ENCODE peak calls at places on chromosomes 1 and 21, in four cellular contexts. One of them, this sample, is unnamed.
A peak's percentile ranks its signal among the peaks of the same experiment; 100 is the strongest.

GRCh38 chr1:172540635-172541034 is 7.7 kb downstream of the SUCO start:
- DNase-seq in choroid plexus epithelial cell: no peak
- DNase-seq in AG04450: no peak
- DNase-seq in stimulated activated CD4-positive, alpha-beta T cell treated with anti-CD3 and anti-CD28 coated beads, Interleukin-1b, Interleukin-23, amount 100 ng/mL, for 4 hours: no peak
- DNase-seq in this sample: no peak

GRCh38 chr21:33027401-33028185 is 1.9 kb downstream of the OLIG2 start:
- DNase-seq in choroid plexus epithelial cell: no peak
- DNase-seq in AG04450: no peak
- DNase-seq in stimulated activated CD4-positive, alpha-beta T cell treated with anti-CD3 and anti-CD28 coated beads, Interleukin-1b, Interleukin-23, amount 100 ng/mL, for 4 hours: no peak
- DNase-seq in this sample: no peak

GRCh38 chr1:44103270-44104131 is 15.1 kb upstream of the KLF17 start:
- DNase-seq in stimulated activated CD4-positive, alpha-beta T cell treated with anti-CD3 and anti-CD28 coated beads, Interleukin-1b, Interleukin-23, amount 100 ng/mL, for 4 hours: no peak
- DNase-seq in AG04450: no peak
- DNase-seq in choroid plexus epithelial cell: no peak
- DNase-seq in this sample: no peak

GRCh38 chr21:39377444-39378050 is 28.7 kb upstream of the HMGN1 start:
- DNase-seq in stimulated activated CD4-positive, alpha-beta T cell treated with anti-CD3 and anti-CD28 coated beads, Interleukin-1b, Interleukin-23, amount 100 ng/mL, for 4 hours: no peak
- DNase-seq in AG04450: no peak
- DNase-seq in choroid plexus epithelial cell: no peak
- DNase-seq in this sample: no peak

GRCh38 chr1:221714227-221715116 is 27.4 kb downstream of the DUSP10 start:
- DNase-seq in AG04450: no peak
- DNase-seq in choroid plexus epithelial cell: no peak
- DNase-seq in stimulated activated CD4-positive, alpha-beta T cell treated with anti-CD3 and anti-CD28 coated beads, Interleukin-1b, Interleukin-23, amount 100 ng/mL, for 4 hours: no peak
- DNase-seq in this sample: no peak

GRCh38 chr1:207393610-207394009 is 60.5 kb upstream of the CR2 start:
- DNase-seq in stimulated activated CD4-positive, alpha-beta T cell treated with anti-CD3 and anti-CD28 coated beads, Interleukin-1b, Interleukin-23, amount 100 ng/mL, for 4 hours: no peak
- DNase-seq in AG04450: peak; percentile 78
- DNase-seq in choroid plexus epithelial cell: peak; percentile 93
- DNase-seq in this sample: no peak

GRCh38 chr1:150621497-150622113 is 7.8 kb downstream of the ENSA start:
- DNase-seq in choroid plexus epithelial cell: peak; percentile 91
- DNase-seq in stimulated activated CD4-positive, alpha-beta T cell treated with anti-CD3 and anti-CD28 coated beads, Interleukin-1b, Interleukin-23, amount 100 ng/mL, for 4 hours: no peak
- DNase-seq in AG04450: no peak
- DNase-seq in this sample: peak; percentile 38

GRCh38 chr1:156889802-156890585 is 3.5 kb upstream of the PEAR1 start:
- DNase-seq in AG04450: peak; percentile 49
- DNase-seq in stimulated activated CD4-positive, alpha-beta T cell treated with anti-CD3 and anti-CD28 coated beads, Interleukin-1b, Interleukin-23, amount 100 ng/mL, for 4 hours: peak; percentile 43
- DNase-seq in choroid plexus epithelial cell: peak; percentile 87
- DNase-seq in this sample: peak; percentile 74

GRCh38 chr1:170205301-170205700 is 59.5 kb downstream of the NTMT2 start:
- DNase-seq in choroid plexus epithelial cell: no peak
- DNase-seq in stimulated activated CD4-positive, alpha-beta T cell treated with anti-CD3 and anti-CD28 coated beads, Interleukin-1b, Interleukin-23, amount 100 ng/mL, for 4 hours: no peak
- DNase-seq in AG04450: no peak
- DNase-seq in this sample: no peak

GRCh38 chr1:17909634-17910033 is 154.5 kb downstream of the ACTL8 start:
- DNase-seq in AG04450: no peak
- DNase-seq in choroid plexus epithelial cell: peak; percentile 61
- DNase-seq in stimulated activated CD4-positive, alpha-beta T cell treated with anti-CD3 and anti-CD28 coated beads, Interleukin-1b, Interleukin-23, amount 100 ng/mL, for 4 hours: no peak
- DNase-seq in this sample: no peak

GRCh38 chr1:204736861-204737260 is 51.3 kb upstream of the LRRN2 start:
- DNase-seq in AG04450: no peak
- DNase-seq in stimulated activated CD4-positive, alpha-beta T cell treated with anti-CD3 and anti-CD28 coated beads, Interleukin-1b, Interleukin-23, amount 100 ng/mL, for 4 hours: no peak
- DNase-seq in choroid plexus epithelial cell: no peak
- DNase-seq in this sample: no peak

GRCh38 chr1:171743014-171743870 is 1.4 kb upstream of the VAMP4 start:
- DNase-seq in stimulated activated CD4-positive, alpha-beta T cell treated with anti-CD3 and anti-CD28 coated beads, Interleukin-1b, Interleukin-23, amount 100 ng/mL, for 4 hours: no peak
- DNase-seq in choroid plexus epithelial cell: peak; percentile 81
- DNase-seq in AG04450: peak; percentile 49
- DNase-seq in this sample: no peak

GRCh38 chr1:30514137-30514654 is 209.2 kb downstream of the MATN1 start:
- DNase-seq in choroid plexus epithelial cell: no peak
- DNase-seq in stimulated activated CD4-positive, alpha-beta T cell treated with anti-CD3 and anti-CD28 coated beads, Interleukin-1b, Interleukin-23, amount 100 ng/mL, for 4 hours: no peak
- DNase-seq in AG04450: no peak
- DNase-seq in this sample: no peak

GRCh38 chr1:199684686-199685273 is 342.7 kb upstream of the NR5A2 start:
- DNase-seq in choroid plexus epithelial cell: peak; percentile 88
- DNase-seq in stimulated activated CD4-positive, alpha-beta T cell treated with anti-CD3 and anti-CD28 coated beads, Interleukin-1b, Interleukin-23, amount 100 ng/mL, for 4 hours: no peak
- DNase-seq in AG04450: peak; percentile 30
- DNase-seq in this sample: peak; percentile 14

GRCh38 chr1:40872266-40872665 is 10.1 kb upstream of the CITED4 start:
- DNase-seq in choroid plexus epithelial cell: no peak
- DNase-seq in AG04450: no peak
- DNase-seq in stimulated activated CD4-positive, alpha-beta T cell treated with anti-CD3 and anti-CD28 coated beads, Interleukin-1b, Interleukin-23, amount 100 ng/mL, for 4 hours: no peak
- DNase-seq in this sample: no peak

GRCh38 chr1:150578278-150579109 is 916 bp downstream of the MCL1 start:
- DNase-seq in AG04450: peak; percentile 72
- DNase-seq in stimulated activated CD4-positive, alpha-beta T cell treated with anti-CD3 and anti-CD28 coated beads, Interleukin-1b, Interleukin-23, amount 100 ng/mL, for 4 hours: no peak
- DNase-seq in choroid plexus epithelial cell: peak; percentile 95
- DNase-seq in this sample: no peak

GRCh38 chr1:240100351-240100750 is 8.7 kb downstream of the FMN2 start:
- DNase-seq in AG04450: no peak
- DNase-seq in choroid plexus epithelial cell: no peak
- DNase-seq in stimulated activated CD4-positive, alpha-beta T cell treated with anti-CD3 and anti-CD28 coated beads, Interleukin-1b, Interleukin-23, amount 100 ng/mL, for 4 hours: no peak
- DNase-seq in this sample: no peak

GRCh38 chr1:40383488-40384412 is 10.2 kb downstream of the SMAP2 start:
- DNase-seq in choroid plexus epithelial cell: peak; percentile 43
- DNase-seq in AG04450: no peak
- DNase-seq in stimulated activated CD4-positive, alpha-beta T cell treated with anti-CD3 and anti-CD28 coated beads, Interleukin-1b, Interleukin-23, amount 100 ng/mL, for 4 hours: no peak
- DNase-seq in this sample: no peak

GRCh38 chr21:45011911-45012660 is 62.3 kb upstream of the ADARB1 start:
- DNase-seq in AG04450: peak; percentile 79
- DNase-seq in choroid plexus epithelial cell: peak; percentile 87
- DNase-seq in stimulated activated CD4-positive, alpha-beta T cell treated with anti-CD3 and anti-CD28 coated beads, Interleukin-1b, Interleukin-23, amount 100 ng/mL, for 4 hours: no peak
- DNase-seq in this sample: no peak

GRCh38 chr1:90340604-90341003 is 345.7 kb downstream of the ZNF326 start:
- DNase-seq in AG04450: no peak
- DNase-seq in stimulated activated CD4-positive, alpha-beta T cell treated with anti-CD3 and anti-CD28 coated beads, Interleukin-1b, Interleukin-23, amount 100 ng/mL, for 4 hours: no peak
- DNase-seq in choroid plexus epithelial cell: no peak
- DNase-seq in this sample: no peak

GRCh38 chr1:208437416-208437815 is 193.2 kb upstream of the PLXNA2 start:
- DNase-seq in choroid plexus epithelial cell: peak; percentile 14
- DNase-seq in AG04450: no peak
- DNase-seq in stimulated activated CD4-positive, alpha-beta T cell treated with anti-CD3 and anti-CD28 coated beads, Interleukin-1b, Interleukin-23, amount 100 ng/mL, for 4 hours: no peak
- DNase-seq in this sample: no peak

GRCh38 chr1:171468120-171468790 is 17.1 kb upstream of the PRRC2C start:
- DNase-seq in stimulated activated CD4-positive, alpha-beta T cell treated with anti-CD3 and anti-CD28 coated beads, Interleukin-1b, Interleukin-23, amount 100 ng/mL, for 4 hours: no peak
- DNase-seq in AG04450: no peak
- DNase-seq in choroid plexus epithelial cell: peak; percentile 61
- DNase-seq in this sample: no peak

GRCh38 chr1:221576268-221576667 is 165.6 kb downstream of the DUSP10 start:
- DNase-seq in choroid plexus epithelial cell: peak; percentile 65
- DNase-seq in AG04450: peak; percentile 86
- DNase-seq in stimulated activated CD4-positive, alpha-beta T cell treated with anti-CD3 and anti-CD28 coated beads, Interleukin-1b, Interleukin-23, amount 100 ng/mL, for 4 hours: no peak
- DNase-seq in this sample: no peak

GRCh38 chr1:224707849-224708725 is 92.0 kb downstream of the CNIH3 start:
- DNase-seq in AG04450: peak; percentile 34
- DNase-seq in stimulated activated CD4-positive, alpha-beta T cell treated with anti-CD3 and anti-CD28 coated beads, Interleukin-1b, Interleukin-23, amount 100 ng/mL, for 4 hours: no peak
- DNase-seq in choroid plexus epithelial cell: peak; percentile 49
- DNase-seq in this sample: no peak

GRCh38 chr1:3610165-3610822 is 1.0 kb downstream of the MEGF6 start:
- DNase-seq in choroid plexus epithelial cell: peak; percentile 46
- DNase-seq in AG04450: no peak
- DNase-seq in stimulated activated CD4-positive, alpha-beta T cell treated with anti-CD3 and anti-CD28 coated beads, Interleukin-1b, Interleukin-23, amount 100 ng/mL, for 4 hours: no peak
- DNase-seq in this sample: no peak

GRCh38 chr1:155254228-155254713 is 1.0 kb downstream of the ENTREP3 start:
- DNase-seq in stimulated activated CD4-positive, alpha-beta T cell treated with anti-CD3 and anti-CD28 coated beads, Interleukin-1b, Interleukin-23, amount 100 ng/mL, for 4 hours: no peak
- DNase-seq in AG04450: no peak
- DNase-seq in choroid plexus epithelial cell: no peak
- DNase-seq in this sample: no peak

GRCh38 chr1:47521034-47521871 is 83.4 kb downstream of the FOXD2 start:
- DNase-seq in choroid plexus epithelial cell: no peak
- DNase-seq in stimulated activated CD4-positive, alpha-beta T cell treated with anti-CD3 and anti-CD28 coated beads, Interleukin-1b, Interleukin-23, amount 100 ng/mL, for 4 hours: no peak
- DNase-seq in AG04450: no peak
- DNase-seq in this sample: no peak

GRCh38 chr1:184743062-184743756 is 11.4 kb downstream of the EDEM3 start:
- DNase-seq in choroid plexus epithelial cell: no peak
- DNase-seq in AG04450: no peak
- DNase-seq in stimulated activated CD4-positive, alpha-beta T cell treated with anti-CD3 and anti-CD28 coated beads, Interleukin-1b, Interleukin-23, amount 100 ng/mL, for 4 hours: no peak
- DNase-seq in this sample: no peak

GRCh38 chr1:10824821-10825540 is 28.5 kb upstream of the CASZ1 start:
- DNase-seq in stimulated activated CD4-positive, alpha-beta T cell treated with anti-CD3 and anti-CD28 coated beads, Interleukin-1b, Interleukin-23, amount 100 ng/mL, for 4 hours: no peak
- DNase-seq in choroid plexus epithelial cell: peak; percentile 14
- DNase-seq in AG04450: peak; percentile 24
- DNase-seq in this sample: no peak

GRCh38 chr1:217407426-217407825 is 223.5 kb downstream of the GPATCH2 start:
- DNase-seq in stimulated activated CD4-positive, alpha-beta T cell treated with anti-CD3 and anti-CD28 coated beads, Interleukin-1b, Interleukin-23, amount 100 ng/mL, for 4 hours: no peak
- DNase-seq in choroid plexus epithelial cell: no peak
- DNase-seq in AG04450: no peak
- DNase-seq in this sample: no peak

This sample was measured in GM19239.